ENCODE peak calls at places on chromosomes 11 and 22, in eight cellular contexts. One of them, this sample, is unnamed.

GRCh38 chr11:85483861-85484260 is 143.3 kb downstream of the DLG2 start:
- DNase-seq in fibroblast of lung: peak
- DNase-seq in neural progenitor cell: no peak
- DNase-seq in H1: no peak
- DNase-seq in HCT116: no peak
- DNase-seq in hepatocyte: no peak
- DNase-seq in astrocyte: peak
- DNase-seq in endothelial cell of umbilical vein: peak
- DNase-seq in this sample: no peak

GRCh38 chr11:134153147-134153905 is 70.4 kb downstream of the NCAPD3 start:
- DNase-seq in HCT116: no peak
- DNase-seq in astrocyte: no peak
- DNase-seq in hepatocyte: no peak
- DNase-seq in H1: no peak
- DNase-seq in neural progenitor cell: no peak
- DNase-seq in endothelial cell of umbilical vein: no peak
- DNase-seq in fibroblast of lung: no peak
- DNase-seq in this sample: no peak

GRCh38 chr11:127050141-127050632 is 49.6 kb upstream of the KIRREL3 start:
- DNase-seq in H1: no peak
- DNase-seq in HCT116: no peak
- DNase-seq in astrocyte: no peak
- DNase-seq in fibroblast of lung: no peak
- DNase-seq in hepatocyte: peak
- DNase-seq in neural progenitor cell: no peak
- DNase-seq in endothelial cell of umbilical vein: no peak
- DNase-seq in this sample: no peak

GRCh38 chr11:118618115-118618990 is 10.9 kb downstream of the PHLDB1 start:
- DNase-seq in HCT116: no peak
- DNase-seq in astrocyte: peak
- DNase-seq in H1: no peak
- DNase-seq in endothelial cell of umbilical vein: peak
- DNase-seq in hepatocyte: no peak
- DNase-seq in neural progenitor cell: peak
- DNase-seq in fibroblast of lung: peak
- DNase-seq in this sample: peak

GRCh38 chr22:17007852-17008731 is at the start of gene GAB4:
- DNase-seq in neural progenitor cell: no peak
- DNase-seq in hepatocyte: no peak
- DNase-seq in fibroblast of lung: no peak
- DNase-seq in HCT116: no peak
- DNase-seq in H1: no peak
- DNase-seq in astrocyte: no peak
- DNase-seq in endothelial cell of umbilical vein: no peak
- DNase-seq in this sample: no peak

GRCh38 chr11:93494341-93494740 is 48.9 kb downstream of the SMCO4 start:
- DNase-seq in H1: no peak
- DNase-seq in hepatocyte: no peak
- DNase-seq in neural progenitor cell: no peak
- DNase-seq in fibroblast of lung: no peak
- DNase-seq in astrocyte: peak
- DNase-seq in HCT116: no peak
- DNase-seq in endothelial cell of umbilical vein: no peak
- DNase-seq in this sample: no peak

GRCh38 chr11:37984991-37985390 is 1387.0 kb upstream of the RAG2 start:
- DNase-seq in neural progenitor cell: no peak
- DNase-seq in HCT116: no peak
- DNase-seq in hepatocyte: no peak
- DNase-seq in fibroblast of lung: no peak
- DNase-seq in endothelial cell of umbilical vein: no peak
- DNase-seq in astrocyte: no peak
- DNase-seq in H1: no peak
- DNase-seq in this sample: no peak

GRCh38 chr11:17553249-17553546 is 6.1 kb downstream of the OTOG start:
- DNase-seq in H1: no peak
- DNase-seq in HCT116: no peak
- DNase-seq in hepatocyte: no peak
- DNase-seq in fibroblast of lung: no peak
- DNase-seq in endothelial cell of umbilical vein: no peak
- DNase-seq in astrocyte: no peak
- DNase-seq in neural progenitor cell: no peak
- DNase-seq in this sample: no peak

GRCh38 chr22:48940988-48941902 is 886.4 kb downstream of the BRD1 start:
- DNase-seq in neural progenitor cell: no peak
- DNase-seq in H1: no peak
- DNase-seq in endothelial cell of umbilical vein: no peak
- DNase-seq in astrocyte: no peak
- DNase-seq in hepatocyte: no peak
- DNase-seq in fibroblast of lung: no peak
- DNase-seq in HCT116: no peak
- DNase-seq in this sample: no peak

GRCh38 chr11:31816467-31817053 is 5.4 kb upstream of the PAX6 start:
- DNase-seq in astrocyte: peak
- DNase-seq in endothelial cell of umbilical vein: no peak
- DNase-seq in H1: no peak
- DNase-seq in hepatocyte: peak
- DNase-seq in neural progenitor cell: peak
- DNase-seq in HCT116: no peak
- DNase-seq in fibroblast of lung: no peak
- DNase-seq in this sample: no peak

GRCh38 chr11:31815743-31816466 is 4.8 kb upstream of the PAX6 start:
- DNase-seq in astrocyte: peak
- DNase-seq in HCT116: no peak
- DNase-seq in fibroblast of lung: no peak
- DNase-seq in neural progenitor cell: peak
- DNase-seq in H1: no peak
- DNase-seq in endothelial cell of umbilical vein: no peak
- DNase-seq in hepatocyte: no peak
- DNase-seq in this sample: no peak

GRCh38 chr11:31812392-31813241 is 1.5 kb upstream of the PAX6 start:
- DNase-seq in hepatocyte: no peak
- DNase-seq in HCT116: no peak
- DNase-seq in astrocyte: peak
- DNase-seq in H1: no peak
- DNase-seq in neural progenitor cell: peak
- DNase-seq in fibroblast of lung: no peak
- DNase-seq in endothelial cell of umbilical vein: peak
- DNase-seq in this sample: no peak

GRCh38 chr11:31813242-31813960 is 2.3 kb upstream of the PAX6 start:
- DNase-seq in HCT116: no peak
- DNase-seq in neural progenitor cell: peak
- DNase-seq in astrocyte: peak
- DNase-seq in fibroblast of lung: no peak
- DNase-seq in hepatocyte: no peak
- DNase-seq in endothelial cell of umbilical vein: no peak
- DNase-seq in H1: no peak
- DNase-seq in this sample: no peak

DNA sequence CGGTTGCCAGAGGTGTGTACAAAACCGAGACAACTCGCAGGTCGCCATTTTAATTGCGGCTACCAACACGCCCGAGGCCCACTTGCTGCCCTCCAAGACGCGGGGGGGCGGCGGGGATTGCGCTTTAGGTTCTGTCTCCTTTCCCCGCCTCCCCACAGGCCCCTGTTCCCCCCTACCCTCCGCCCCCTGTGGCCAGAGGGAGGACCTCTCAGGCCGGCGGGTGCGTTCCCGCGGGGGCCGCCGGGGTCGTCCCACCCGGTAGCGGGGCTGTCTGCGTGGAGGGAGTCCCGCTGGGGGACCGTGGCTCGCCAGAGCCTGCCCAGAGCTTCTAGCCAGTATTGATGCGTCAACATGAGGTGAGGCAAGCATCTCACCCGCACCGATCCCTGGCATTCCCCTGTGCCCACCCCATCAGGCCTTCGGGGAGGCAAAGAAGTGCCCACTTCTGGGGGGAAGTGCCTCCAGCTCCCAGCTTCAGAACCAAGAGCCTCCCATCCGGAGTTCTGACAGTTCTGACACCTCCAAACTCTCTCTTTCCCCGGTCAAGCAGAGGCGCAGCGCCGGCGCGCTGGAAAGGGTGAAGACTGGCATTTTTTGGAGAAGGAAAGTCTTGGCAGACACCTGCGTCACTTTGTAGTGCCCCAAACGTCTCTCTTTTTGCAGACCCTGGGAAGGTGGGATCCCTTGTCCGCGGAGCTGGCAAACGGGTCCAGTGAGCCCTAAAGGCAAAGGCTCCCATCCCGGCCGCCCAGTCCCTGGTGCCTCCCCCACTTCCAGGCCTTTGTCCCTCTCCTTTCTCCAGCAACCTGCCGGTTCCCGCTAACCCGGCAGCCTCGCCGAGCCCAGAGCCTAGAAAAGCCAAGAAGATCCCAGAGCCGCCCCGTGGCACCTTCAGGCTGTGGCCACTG is 3.1 kb upstream of the PAX6 start:
- DNase-seq in HCT116: no peak
- DNase-seq in fibroblast of lung: no peak
- DNase-seq in astrocyte: peak
- DNase-seq in hepatocyte: no peak
- DNase-seq in endothelial cell of umbilical vein: no peak
- DNase-seq in neural progenitor cell: peak
- DNase-seq in H1: no peak
- DNase-seq in this sample: no peak
- TF ChIP-seq EZH2 in HCT116: no peak
- TF ChIP-seq EZH2 in fibroblast of lung: peak
- TF ChIP-seq EZH2 in astrocyte: peak
- TF ChIP-seq EZH2 in hepatocyte: no peak
- TF ChIP-seq EZH2 in endothelial cell of umbilical vein: peak
- TF ChIP-seq EZH2 in neural progenitor cell: no peak
- TF ChIP-seq EZH2 in H1: peak
- TF ChIP-seq EZH2 in this sample: peak

DNA sequence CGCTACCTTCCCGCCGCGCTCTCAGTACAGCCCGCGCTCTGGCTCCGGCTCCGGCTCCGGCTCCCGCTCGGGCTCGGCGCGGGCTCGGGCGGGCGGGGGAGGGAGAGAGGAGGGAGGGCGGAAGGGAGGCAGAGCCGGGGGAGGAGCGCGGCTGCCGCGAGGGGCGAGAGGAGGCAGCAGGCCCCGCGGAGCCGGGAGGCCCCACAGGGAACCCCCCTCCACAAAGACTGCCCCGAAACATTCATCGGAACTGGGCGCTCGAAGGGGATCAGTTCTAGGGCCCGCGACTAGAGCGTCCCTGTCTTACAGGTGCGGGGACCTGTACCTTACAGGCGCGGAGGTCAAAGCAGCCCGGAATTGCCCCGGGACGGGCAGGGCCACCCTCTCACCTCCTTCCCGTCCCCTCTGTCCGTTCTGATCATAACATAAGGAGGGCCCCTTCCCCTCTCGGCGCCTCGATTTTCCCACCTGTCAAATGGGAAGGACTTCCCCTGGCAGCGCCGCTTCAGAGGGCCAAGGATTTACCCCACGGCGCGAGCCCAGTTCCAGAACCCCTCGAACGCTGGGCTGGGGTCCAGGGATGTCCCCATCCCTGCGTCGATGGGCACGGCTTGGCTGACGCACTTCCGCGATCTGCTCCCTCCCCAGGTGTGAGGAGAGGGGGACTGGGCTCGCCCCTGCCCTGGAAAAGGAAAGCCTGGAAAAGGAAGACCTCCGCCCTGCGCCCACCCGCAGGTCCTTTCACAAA is at the start of gene SHISA8:
- DNase-seq in HCT116: no peak
- DNase-seq in neural progenitor cell: peak
- DNase-seq in astrocyte: peak
- DNase-seq in H1: no peak
- DNase-seq in hepatocyte: peak
- DNase-seq in fibroblast of lung: no peak
- DNase-seq in endothelial cell of umbilical vein: peak
- DNase-seq in this sample: peak
- TF ChIP-seq EZH2 in HCT116: no peak
- TF ChIP-seq EZH2 in neural progenitor cell: peak
- TF ChIP-seq EZH2 in astrocyte: peak
- TF ChIP-seq EZH2 in H1: peak
- TF ChIP-seq EZH2 in hepatocyte: peak
- TF ChIP-seq EZH2 in fibroblast of lung: peak
- TF ChIP-seq EZH2 in endothelial cell of umbilical vein: peak
- TF ChIP-seq EZH2 in this sample: no peak

GRCh38 chr11:30908857-30909256 is 322.7 kb upstream of the MPPED2 start:
- DNase-seq in H1: no peak
- DNase-seq in astrocyte: no peak
- DNase-seq in fibroblast of lung: no peak
- DNase-seq in endothelial cell of umbilical vein: no peak
- DNase-seq in HCT116: no peak
- DNase-seq in hepatocyte: no peak
- DNase-seq in neural progenitor cell: no peak
- DNase-seq in this sample: no peak
- TF ChIP-seq EZH2 in H1: no peak
- TF ChIP-seq EZH2 in astrocyte: no peak
- TF ChIP-seq EZH2 in fibroblast of lung: no peak
- TF ChIP-seq EZH2 in endothelial cell of umbilical vein: no peak
- TF ChIP-seq EZH2 in HCT116: no peak
- TF ChIP-seq EZH2 in hepatocyte: no peak
- TF ChIP-seq EZH2 in neural progenitor cell: no peak
- TF ChIP-seq EZH2 in this sample: no peak

GRCh38 chr11:112961146-112961668 is at the start of gene NCAM1:
- DNase-seq in H1: peak
- DNase-seq in hepatocyte: peak
- DNase-seq in endothelial cell of umbilical vein: peak
- DNase-seq in neural progenitor cell: peak
- DNase-seq in astrocyte: peak
- DNase-seq in HCT116: peak
- DNase-seq in fibroblast of lung: peak
- DNase-seq in this sample: peak

GRCh38 chr11:112961751-112962747 is 829 bp downstream of the NCAM1 start:
- DNase-seq in fibroblast of lung: peak
- DNase-seq in H1: no peak
- DNase-seq in neural progenitor cell: peak
- DNase-seq in HCT116: no peak
- DNase-seq in endothelial cell of umbilical vein: peak
- DNase-seq in hepatocyte: peak
- DNase-seq in astrocyte: no peak
- DNase-seq in this sample: no peak

GRCh38 chr11:112965601-112966125 is 4.4 kb downstream of the NCAM1 start:
- DNase-seq in astrocyte: no peak
- DNase-seq in H1: no peak
- DNase-seq in fibroblast of lung: no peak
- DNase-seq in hepatocyte: no peak
- DNase-seq in HCT116: no peak
- DNase-seq in endothelial cell of umbilical vein: no peak
- DNase-seq in neural progenitor cell: peak
- DNase-seq in this sample: no peak

GRCh38 chr11:112962854-112963367 is 1.7 kb downstream of the NCAM1 start:
- DNase-seq in fibroblast of lung: peak
- DNase-seq in H1: no peak
- DNase-seq in hepatocyte: peak
- DNase-seq in astrocyte: no peak
- DNase-seq in HCT116: no peak
- DNase-seq in neural progenitor cell: peak
- DNase-seq in endothelial cell of umbilical vein: no peak
- DNase-seq in this sample: no peak

DNA sequence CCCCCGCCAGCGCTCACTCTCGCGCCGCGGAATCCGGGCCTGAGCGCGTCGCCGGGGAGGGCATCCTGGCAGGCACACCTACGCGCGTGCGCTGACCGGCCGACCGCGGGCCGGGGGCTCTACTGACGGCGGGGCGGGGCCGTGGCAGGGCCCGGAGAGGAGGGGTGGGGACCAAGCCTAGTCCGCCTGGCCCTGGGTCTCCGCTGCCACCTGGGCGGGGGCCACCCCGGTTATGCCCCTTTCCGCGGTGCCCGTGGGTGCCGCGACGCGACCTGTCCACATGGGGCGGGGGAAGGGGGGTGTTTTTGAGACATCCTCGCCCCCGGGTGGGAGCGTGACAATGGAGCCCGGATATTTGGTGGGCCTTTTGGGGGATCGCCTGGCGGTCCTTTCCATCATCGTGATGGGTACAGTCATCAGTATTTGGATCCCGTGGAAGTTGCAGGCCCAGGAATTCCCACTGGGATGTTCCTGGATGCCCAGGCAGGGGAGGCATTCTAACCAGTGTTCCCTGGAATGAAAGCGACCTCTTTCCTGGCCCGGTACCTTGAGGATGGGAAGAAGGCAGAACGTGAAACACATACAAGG is 2.2 kb downstream of the NCAM1 start:
- DNase-seq in hepatocyte: peak
- DNase-seq in astrocyte: no peak
- DNase-seq in H1: no peak
- DNase-seq in HCT116: no peak
- DNase-seq in fibroblast of lung: no peak
- DNase-seq in neural progenitor cell: peak
- DNase-seq in endothelial cell of umbilical vein: no peak
- DNase-seq in this sample: no peak
- TF ChIP-seq EZH2 in hepatocyte: no peak
- TF ChIP-seq EZH2 in astrocyte: peak
- TF ChIP-seq EZH2 in H1: peak
- TF ChIP-seq EZH2 in HCT116: no peak
- TF ChIP-seq EZH2 in fibroblast of lung: no peak
- TF ChIP-seq EZH2 in neural progenitor cell: no peak
- TF ChIP-seq EZH2 in endothelial cell of umbilical vein: no peak
- TF ChIP-seq EZH2 in this sample: no peak

This sample was measured in mammary epithelial cell.